ENCODE peak calls at places on chromosomes 13 and 19, in ten cellular contexts. O is fibroblast of lung, D is thoracic aorta, K is brain microvascular endothelial cell, F is uterus, Q is endothelial cell of umbilical vein, S is astrocyte, N is tibial artery, W is dorsolateral prefrontal cortex, Z is psoas muscle. H is an unnamed sample.

GRCh38 chr13:80342541-80343371 is 1.8 kb upstream of the SPRY2 start:
- DNase-seq in O (peak), D (no peak), K (peak), F (peak), Q (peak), S (peak), N (peak), W (peak), Z (peak), H (no peak)

GRCh38 chr19:29806098-29806866 is 5.5 kb upstream of the CCNE1 start:
- DNase-seq in O (peak), D (no peak), K (peak), F (no peak), Q (no peak), S (peak), N (no peak), W (no peak), Z (peak), H (no peak)

GRCh38 chr19:17302391-17303166 is 646 bp downstream of the ABHD8 start:
- DNase-seq in O (no peak), D (no peak), K (no peak), F (peak), Q (no peak), S (no peak), N (no peak), W (no peak), Z (no peak), H (no peak)

GRCh38 chr19:17821190-17821589 is at the start of gene INSL3:
- DNase-seq in O (no peak), D (no peak), K (no peak), F (no peak), Q (no peak), S (no peak), N (no peak), W (no peak), Z (no peak), H (no peak)

GRCh38 chr13:94254737-94255136 is 224.7 kb downstream of the DCT start:
- DNase-seq in O (peak), D (no peak), K (no peak), F (no peak), Q (no peak), S (no peak), N (no peak), W (no peak), Z (no peak), H (no peak)

GRCh38 chr13:36447501-36447900 is 15.2 kb downstream of the CCNA1 start:
- DNase-seq in O (peak), D (no peak), K (no peak), F (peak), Q (no peak), S (peak), N (no peak), W (no peak), Z (no peak), H (no peak)

GRCh38 chr13:61128850-61129645 is 286.6 kb downstream of the PCDH20 start:
- DNase-seq in O (no peak), D (no peak), K (no peak), F (no peak), Q (no peak), S (peak), N (no peak), W (no peak), Z (no peak), H (no peak)

GRCh38 chr13:80047406-80047805 is 293.5 kb downstream of the SPRY2 start:
- DNase-seq in O (peak), D (no peak), K (peak), F (no peak), Q (no peak), S (peak), N (no peak), W (no peak), Z (no peak), H (peak)

GRCh38 chr13:95698047-95698749 is 21.3 kb downstream of the DNAJC3 start:
- DNase-seq in O (no peak), D (no peak), K (no peak), F (no peak), Q (no peak), S (no peak), N (no peak), W (no peak), Z (no peak), H (no peak)

GRCh38 chr13:105918842-105919741 is 616.4 kb downstream of the EFNB2 start:
- DNase-seq in O (peak), D (no peak), K (peak), F (no peak), Q (peak), S (peak), N (no peak), W (no peak), Z (no peak), H (no peak)

GRCh38 chr13:110055089-110055488 is 251.9 kb downstream of the COL4A1 start:
- DNase-seq in O (no peak), D (no peak), K (no peak), F (no peak), Q (no peak), S (peak), N (no peak), W (no peak), Z (no peak), H (no peak)

GRCh38 chr13:80029170-80029569 is 311.8 kb downstream of the SPRY2 start:
- DNase-seq in O (no peak), D (no peak), K (no peak), F (no peak), Q (no peak), S (no peak), N (no peak), W (no peak), Z (no peak), H (no peak)

GRCh38 chr13:73133536-73133935 is 74.7 kb downstream of the KLF5 start:
- DNase-seq in O (peak), D (no peak), K (no peak), F (no peak), Q (no peak), S (peak), N (no peak), W (no peak), Z (no peak), H (no peak)

GRCh38 chr19:2426661-2427322 is 594 bp downstream of the TIMM13 start:
- DNase-seq in O (peak), D (no peak), K (peak), F (no peak), Q (no peak), S (no peak), N (no peak), W (no peak), Z (peak), H (no peak)

GRCh38 chr19:13117176-13117771 is 734 bp upstream of the TRMT1 start:
- DNase-seq in O (no peak), D (no peak), K (no peak), F (no peak), Q (no peak), S (no peak), N (no peak), W (no peak), Z (no peak), H (no peak)

GRCh38 chr19:39190768-39191167 is 6.0 kb upstream of the NCCRP1 start:
- DNase-seq in O (no peak), D (no peak), K (no peak), F (no peak), Q (no peak), S (no peak), N (no peak), W (no peak), Z (no peak), H (no peak)

DNA sequence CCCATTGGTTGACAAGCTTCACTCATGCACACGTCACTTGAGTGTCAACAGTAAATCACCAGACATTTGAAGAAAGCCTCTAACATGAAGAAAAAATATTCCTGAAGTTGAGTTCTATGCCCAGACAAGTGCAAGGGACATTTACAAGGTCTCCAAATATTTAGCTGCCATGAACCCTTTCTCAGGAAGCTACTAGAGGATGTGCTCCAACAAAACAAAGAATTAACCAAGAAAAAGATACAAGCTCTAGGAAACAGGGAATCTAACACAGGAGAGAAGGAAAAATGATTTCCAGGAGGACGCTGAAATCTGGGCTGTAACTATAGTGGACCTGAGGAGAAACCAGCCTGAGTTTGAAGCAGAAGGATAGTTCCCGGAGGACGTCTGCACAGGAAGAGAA is 45.7 kb upstream of the KATNAL1 start:
- DNase-seq in O (no peak), D (no peak), K (no peak), F (no peak), Q (no peak), S (no peak), N (no peak), W (no peak), Z (no peak), H (no peak)
- TF ChIP-seq CTCF in O (no peak), D (no peak), K (no peak), F (no peak), Q (no peak), S (no peak), N (no peak), W (no peak), Z (no peak), H (no peak)

DNA sequence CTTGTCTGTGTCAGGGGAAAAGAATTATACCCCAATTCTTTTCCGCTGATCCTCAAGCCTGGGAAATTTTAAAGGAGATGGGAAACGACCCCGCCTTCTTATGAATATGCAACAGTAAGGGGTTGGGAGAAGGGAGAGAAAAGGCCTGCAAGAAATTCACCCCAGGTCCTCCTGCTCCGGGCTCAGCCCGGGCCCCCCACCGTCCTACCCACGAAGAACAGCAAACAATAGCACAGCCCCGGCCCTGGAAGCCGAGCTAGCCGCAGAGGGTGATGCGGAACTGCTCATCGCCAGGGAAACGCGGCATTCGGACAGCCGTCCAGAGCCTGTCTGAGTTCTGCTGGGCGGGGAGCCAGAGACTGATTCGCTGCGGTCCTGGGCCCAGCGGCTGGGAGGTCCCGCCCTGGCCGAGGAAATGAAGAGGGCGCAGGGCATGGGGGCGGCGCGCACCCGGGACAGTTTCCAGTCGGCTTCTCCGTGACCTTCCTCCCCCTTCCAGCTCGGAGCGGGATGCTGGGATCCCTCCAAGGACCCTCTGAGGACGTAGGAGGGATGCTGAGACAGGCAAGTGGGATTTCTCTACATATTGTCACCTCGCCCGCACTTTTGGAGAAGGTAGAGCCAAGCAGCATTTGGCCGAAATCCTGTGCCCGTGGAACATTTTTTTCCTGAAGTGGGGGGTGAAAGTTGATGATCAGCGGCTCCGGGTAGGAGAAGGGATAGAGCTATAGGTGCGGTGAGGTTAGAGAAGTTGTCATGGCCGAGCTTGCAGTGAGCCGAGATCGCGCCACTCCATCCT is 82.3 kb upstream of the C1QTNF9B start:
- DNase-seq in O (peak), D (peak), K (peak), F (peak), Q (peak), S (peak), N (peak), W (peak), Z (peak), H (peak)
- H3K27ac ChIP-seq in O (peak), D (no peak), K (peak), F (peak), Q (peak), S (peak), N (peak), W (peak), Z (peak), H (peak)

GRCh38 chr19:8593931-8594330 is 16.6 kb downstream of the ADAMTS10 start:
- DNase-seq in O (no peak), D (no peak), K (no peak), F (no peak), Q (no peak), S (no peak), N (no peak), W (no peak), Z (no peak), H (no peak)
- TF ChIP-seq CTCF in O (no peak), D (peak), K (peak), F (no peak), Q (no peak), S (peak), N (peak), W (no peak), Z (no peak), H (peak)

GRCh38 chr19:50535672-50536071 is 22.0 kb upstream of the ASPDH start:
- DNase-seq in O (no peak), D (no peak), K (no peak), F (no peak), Q (no peak), S (no peak), N (no peak), W (no peak), Z (no peak), H (no peak)
- H3K27ac ChIP-seq in O (no peak), D (no peak), K (no peak), F (no peak), Q (no peak), S (no peak), N (no peak), W (peak), Z (no peak), H (no peak)

GRCh38 chr13:91359566-91359965 is 12.1 kb downstream of the MIR17HG start:
- DNase-seq in O (no peak), D (no peak), K (no peak), F (no peak), Q (no peak), S (no peak), N (no peak), W (no peak), Z (no peak), H (no peak)
- TF ChIP-seq CTCF in O (no peak), D (no peak), K (no peak), F (no peak), Q (no peak), S (no peak), N (no peak), W (no peak), Z (no peak), H (no peak)

GRCh38 chr19:34678421-34678820 is 943 bp downstream of the ZNF302 start:
- DNase-seq in O (no peak), D (no peak), K (no peak), F (no peak), Q (no peak), S (no peak), N (no peak), W (no peak), Z (no peak), H (no peak)
- H3K27ac ChIP-seq in O (peak), D (peak), K (no peak), F (peak), Q (no peak), S (no peak), N (no peak), W (no peak), Z (peak), H (peak)

GRCh38 chr19:18858906-18859646 is 27.3 kb downstream of the UPF1 start:
- DNase-seq in O (no peak), D (no peak), K (no peak), F (no peak), Q (no peak), S (no peak), N (no peak), W (no peak), Z (peak), H (no peak)

GRCh38 chr19:18857223-18857622 is 25.5 kb downstream of the UPF1 start:
- DNase-seq in O (no peak), D (no peak), K (no peak), F (no peak), Q (no peak), S (no peak), N (no peak), W (no peak), Z (peak), H (no peak)

GRCh38 chr19:18855647-18856384 is 24.1 kb downstream of the UPF1 start:
- DNase-seq in O (no peak), D (no peak), K (no peak), F (no peak), Q (no peak), S (no peak), N (no peak), W (no peak), Z (no peak), H (no peak)

GRCh38 chr19:18854982-18855381 is 23.2 kb downstream of the UPF1 start:
- DNase-seq in O (no peak), D (no peak), K (no peak), F (no peak), Q (no peak), S (no peak), N (no peak), W (no peak), Z (peak), H (no peak)

GRCh38 chr19:18856385-18857126 is 24.8 kb downstream of the UPF1 start:
- DNase-seq in O (peak), D (no peak), K (peak), F (no peak), Q (no peak), S (no peak), N (no peak), W (peak), Z (peak), H (no peak)
- TF ChIP-seq CTCF in O (peak), D (no peak), K (peak), F (no peak), Q (peak), S (peak), N (no peak), W (peak), Z (peak), H (peak)

H was measured in AG04450.